ENCODE peak calls at places on chromosomes 7 and 10, in five cellular contexts. P is PC-3, M is MM.1S, C is neural progenitor cell, U is GM23338. H is an unnamed sample.

GRCh38 chr10:71840936-71841335 is 10.1 kb downstream of the PSAP start:
- DNase-seq in P (no peak), M (no peak), C (no peak), U (no peak), H (no peak)

GRCh38 chr10:78846770-78847169 is 222.0 kb upstream of the ZMIZ1 start:
- DNase-seq in P (no peak), M (no peak), C (peak; percentile 59), U (no peak), H (no peak)

GRCh38 chr7:390761-391410 is 100.9 kb downstream of the FOXL3 start:
- DNase-seq in P (no peak), M (no peak), C (no peak), U (no peak), H (no peak)

GRCh38 chr10:115167716-115168115 is 74.6 kb downstream of the ATRNL1 start:
- DNase-seq in P (no peak), M (no peak), C (no peak), U (no peak), H (no peak)

GRCh38 chr7:69232445-69233376 is 365.6 kb upstream of the AUTS2 start:
- DNase-seq in P (no peak), M (no peak), C (peak; percentile 45), U (peak; percentile 94), H (no peak)

GRCh38 chr10:6014241-6014761 is 37.0 kb upstream of the IL15RA start:
- DNase-seq in P (peak; percentile 59), M (peak; percentile 62), C (peak; percentile 54), U (peak; percentile 80), H (peak; percentile 58)

GRCh38 chr10:110368556-110368955 is 63.8 kb upstream of the SMNDC1 start:
- DNase-seq in P (no peak), M (no peak), C (no peak), U (no peak), H (no peak)

GRCh38 chr7:64463636-64464375 is 99.1 kb downstream of the ZNF680 start:
- DNase-seq in P (peak; percentile 2), M (peak; percentile 78), C (no peak), U (no peak), H (no peak)

GRCh38 chr7:99201027-99201426 is 6.9 kb downstream of the KPNA7 start:
- DNase-seq in P (peak; percentile 94), M (no peak), C (no peak), U (no peak), H (peak; percentile 66)

GRCh38 chr10:93440591-93441012 is 41.5 kb downstream of the MYOF start:
- DNase-seq in P (no peak), M (no peak), C (no peak), U (no peak), H (no peak)

GRCh38 chr7:35251606-35252310 is 2.1 kb downstream of the TBX20 start:
- DNase-seq in P (no peak), M (no peak), C (no peak), U (peak; percentile 61), H (no peak)

GRCh38 chr7:148700693-148701092 is 2.0 kb downstream of the CUL1 start:
- DNase-seq in P (peak; percentile 25), M (peak; percentile 82), C (peak; percentile 59), U (peak; percentile 50), H (peak; percentile 56)

GRCh38 chr7:25296086-25296485 is 67.8 kb upstream of the NPVF start:
- DNase-seq in P (no peak), M (no peak), C (no peak), U (peak; percentile 17), H (no peak)

GRCh38 chr7:1175967-1176851 is 16.2 kb upstream of the ZFAND2A start:
- DNase-seq in P (peak; percentile 88), M (peak; percentile 64), C (peak; percentile 83), U (peak; percentile 85), H (peak; percentile 84)

GRCh38 chr10:97553575-97554100 is 18.9 kb upstream of the ANKRD2 start:
- DNase-seq in P (peak; percentile 71), M (peak; percentile 69), C (peak; percentile 88), U (peak; percentile 93), H (peak; percentile 84)

GRCh38 chr7:73526892-73527821 is 5.1 kb upstream of the BAZ1B start:
- DNase-seq in P (no peak), M (peak; percentile 77), C (peak; percentile 7), U (peak; percentile 45), H (no peak)

GRCh38 chr10:80132299-80133139 is at the start of gene PLAC9:
- DNase-seq in P (peak; percentile 67), M (no peak), C (peak; percentile 60), U (peak; percentile 73), H (peak; percentile 53)

GRCh38 chr10:48215148-48215982 is 59.1 kb downstream of the FRMPD2 start:
- DNase-seq in P (peak; percentile 72), M (peak; percentile 40), C (peak; percentile 72), U (peak; percentile 78), H (peak; percentile 66)

GRCh38 chr10:124743188-124744046 is 761 bp downstream of the FAM53B start:
- DNase-seq in P (peak; percentile 21), M (peak; percentile 40), C (peak; percentile 63), U (peak; percentile 50), H (peak; percentile 41)

GRCh38 chr10:28559661-28560060 is 26.7 kb downstream of the WAC start:
- DNase-seq in P (no peak), M (no peak), C (peak; percentile 81), U (peak; percentile 68), H (no peak)

GRCh38 chr10:80202934-80203834 is 2.2 kb downstream of the ANXA11 start:
- DNase-seq in P (peak; percentile 98), M (peak; percentile 80), C (peak; percentile 58), U (peak; percentile 65), H (peak; percentile 89)

GRCh38 chr7:3321206-3321605 is 20.2 kb downstream of the SDK1 start:
- DNase-seq in P (no peak), M (no peak), C (no peak), U (peak; percentile 20), H (peak; percentile 32)

GRCh38 chr7:90966346-90966745 is 297.9 kb upstream of the FZD1 start:
- DNase-seq in P (no peak), M (no peak), C (no peak), U (peak; percentile 16), H (no peak)

GRCh38 chr7:100433276-100433591 is 3.1 kb downstream of the PPP1R35 start:
- DNase-seq in P (no peak), M (no peak), C (no peak), U (no peak), H (no peak)

GRCh38 chr7:157771-158251 is 34.6 kb upstream of the FAM20C start:
- DNase-seq in P (no peak), M (no peak), C (no peak), U (no peak), H (no peak)

GRCh38 chr10:130362308-130362761 is 226.1 kb downstream of the GLRX3 start:
- DNase-seq in P (no peak), M (no peak), C (peak; percentile 27), U (no peak), H (peak; percentile 80)

GRCh38 chr10:132677096-132677904 is 108.6 kb downstream of the NKX6-2 start:
- DNase-seq in P (no peak), M (no peak), C (no peak), U (no peak), H (no peak)

GRCh38 chr10:112209534-112210200 is 26.1 kb upstream of the GPAM start:
- DNase-seq in P (no peak), M (no peak), C (no peak), U (no peak), H (peak; percentile 45)

GRCh38 chr10:73207883-73208282 is 39.2 kb downstream of the DNAJC9 start:
- DNase-seq in P (no peak), M (no peak), C (no peak), U (no peak), H (no peak)

GRCh38 chr7:155453296-155454182 is 4.4 kb upstream of the EN2 start:
- DNase-seq in P (no peak), M (no peak), C (peak; percentile 46), U (peak; percentile 62), H (no peak)
- TF ChIP-seq EZH2 in P (no peak), M (no peak), C (peak; percentile 81), U (peak; percentile 53), H (peak; percentile 14)

DNA sequence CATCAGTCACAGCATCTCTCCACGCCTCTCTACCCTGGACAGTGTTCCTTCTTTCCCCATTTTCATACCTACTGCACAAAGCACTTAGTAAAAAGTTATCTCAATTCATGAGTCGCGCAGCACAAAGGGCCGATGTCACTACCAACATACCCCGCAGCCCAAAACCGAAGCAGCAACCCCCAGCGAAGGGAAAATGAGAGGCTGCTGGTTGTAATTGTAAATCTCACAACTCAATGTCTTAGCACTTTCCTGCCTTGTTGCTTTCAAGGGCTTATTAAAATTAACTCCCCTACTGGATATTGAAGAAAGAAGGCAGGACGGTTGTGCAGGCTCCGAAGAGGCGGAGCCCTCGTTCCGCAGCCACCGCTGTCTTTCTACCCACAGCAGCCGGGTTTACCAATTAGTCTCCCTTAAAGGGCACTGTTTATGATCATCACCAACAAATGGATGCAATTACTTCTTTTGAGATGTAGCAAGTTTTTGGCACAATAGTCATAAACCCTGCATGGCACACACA is 6.5 kb downstream of the DIP2C start:
- DNase-seq in P (no peak), M (no peak), C (no peak), U (no peak), H (no peak)
- TF ChIP-seq EZH2phosphoT487 in P (no peak), M (no peak), C (no peak), U (no peak), H (no peak)

DNA sequence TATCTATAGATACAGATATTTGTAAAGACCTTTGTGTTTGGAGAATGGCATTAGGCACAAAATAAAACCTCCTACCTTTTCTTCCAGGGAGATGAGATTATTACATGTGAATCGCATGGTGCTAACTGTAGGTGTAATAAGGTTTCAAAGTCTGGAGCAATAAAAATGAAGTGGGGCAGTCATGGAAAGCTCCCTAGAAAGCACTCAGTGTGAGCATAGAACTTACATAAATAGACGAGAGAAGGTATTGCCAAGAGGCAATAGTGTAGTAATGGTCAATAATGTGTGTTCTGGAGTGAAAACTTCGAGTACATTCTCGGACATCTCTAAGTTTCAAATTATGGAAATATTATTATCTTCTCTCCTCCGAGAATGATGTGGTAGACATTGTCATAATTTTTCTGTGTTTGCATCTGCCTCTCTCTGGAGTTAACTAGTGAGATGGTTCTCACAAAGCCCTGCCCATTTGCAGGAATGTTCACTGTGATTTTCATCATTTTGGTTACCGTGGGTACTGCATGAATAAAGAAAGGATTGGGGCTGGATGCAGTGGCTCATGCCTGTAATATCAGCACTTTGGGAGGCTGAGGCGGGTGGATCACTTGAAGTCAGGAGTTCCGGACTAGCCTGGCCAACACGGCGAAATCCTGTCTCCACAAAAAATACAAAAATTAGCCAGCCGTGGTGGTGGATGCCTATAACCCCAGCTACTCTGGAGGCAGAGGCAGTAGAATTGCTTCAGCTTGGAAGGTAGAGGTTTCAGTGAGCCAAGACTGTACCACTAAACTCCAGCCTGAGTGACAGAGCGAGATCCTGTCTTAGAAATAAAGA is 10.6 kb downstream of the VIM start:
- DNase-seq in P (no peak), M (no peak), C (no peak), U (no peak), H (no peak)
- H4K20me1 ChIP-seq in P (no peaks in the 10 kb centered on the region), M (no peaks in the 10 kb centered on the region), C (peaks cover 2% of the 10 kb centered on the region), U (no peaks in the 10 kb centered on the region), H (peaks cover 22% of the 10 kb centered on the region)

GRCh38 chr10:16519250-16519907 is 2.3 kb downstream of the C1QL3 start:
- DNase-seq in P (no peak), M (no peak), C (peak; percentile 30), U (peak; percentile 39), H (no peak)

GRCh38 chr10:16518822-16519221 is 2.9 kb downstream of the C1QL3 start:
- DNase-seq in P (peak; percentile 23), M (no peak), C (no peak), U (peak; percentile 32), H (no peak)

GRCh38 chr10:16521311-16522016 is at the start of gene C1QL3:
- DNase-seq in P (peak; percentile 2), M (no peak), C (peak; percentile 71), U (peak; percentile 79), H (peak; percentile 53)

GRCh38 chr10:16519908-16520861 is 1.5 kb downstream of the C1QL3 start:
- DNase-seq in P (no peak), M (no peak), C (peak; percentile 35), U (peak; percentile 59), H (peak; percentile 8)

GRCh38 chr10:16520900-16521299 is 779 bp downstream of the C1QL3 start:
- DNase-seq in P (peak; percentile 1), M (no peak), C (peak; percentile 67), U (peak; percentile 65), H (peak; percentile 51)
- TF ChIP-seq EZH2 in P (no peak), M (no peak), C (peak; percentile 71), U (no peak), H (no peak)

H was measured in hepatocyte.